ENCODE peak calls at places on chromosomes 2 and 18, in ten cellular contexts. O is psoas muscle, R is uterus, Q is neural progenitor cell, S is transverse colon, X is fibroblast of lung, M is stomach, E is left ventricle myocardium inferior, T is pancreas, Y is ovary. W is an unnamed sample. For H3K36me3, the result is how much of the 10 kb centered on the place peaks cover.

GRCh38 chr18:79466591-79466990 is 70.9 kb downstream of the NFATC1 start:
- DNase-seq in R (no peak), X (no peak), M (no peak), E (no peak), S (peak), Q (no peak), T (no peak), O (no peak), Y (no peak), W (no peak)

GRCh38 chr2:15243762-15244161 is 317.4 kb downstream of the NBAS start:
- DNase-seq in X (peak), O (no peak), T (no peak), S (no peak), M (no peak), Q (no peak), Y (no peak), E (no peak), R (no peak), W (peak)

GRCh38 chr2:8475349-8476045 is 206.4 kb upstream of the ID2 start:
- DNase-seq in T (no peak), O (no peak), Q (peak), X (no peak), E (no peak), M (no peak), R (no peak), S (no peak), Y (no peak), W (peak)

GRCh38 chr2:219480004-219480403 is 18.7 kb upstream of the GMPPA start:
- DNase-seq in Q (no peak), T (peak), Y (no peak), E (no peak), S (no peak), R (no peak), X (no peak), O (no peak), M (no peak), W (no peak)

GRCh38 chr2:155748126-155748525 is 584.4 kb downstream of the NR4A2 start:
- DNase-seq in T (no peak), M (no peak), E (no peak), Q (no peak), S (no peak), R (no peak), O (no peak), Y (no peak), X (no peak), W (no peak)

GRCh38 chr2:127217470-127218325 is 2.4 kb downstream of the CYP27C1 start:
- DNase-seq in R (no peak), S (no peak), M (no peak), O (no peak), Y (no peak), Q (no peak), E (no peak), T (no peak), X (peak), W (peak)

GRCh38 chr2:207239754-207240494 is 74.2 kb upstream of the KLF7 start:
- DNase-seq in Y (no peak), E (no peak), O (no peak), S (no peak), X (peak), T (no peak), M (no peak), Q (no peak), R (no peak), W (peak)

GRCh38 chr2:20136149-20136548 is 84.7 kb upstream of the LAPTM4A start:
- DNase-seq in Y (no peak), T (no peak), M (no peak), X (no peak), E (no peak), S (no peak), Q (no peak), O (no peak), R (no peak), W (no peak)

GRCh38 chr2:181683518-181684453 is 3.5 kb upstream of the NEUROD1 start:
- DNase-seq in X (peak), R (no peak), Y (no peak), M (no peak), Q (peak), E (no peak), T (no peak), O (no peak), S (no peak), W (no peak)

GRCh38 chr18:51647346-51647745 is 449.9 kb upstream of the MEX3C start:
- DNase-seq in R (no peak), X (no peak), S (no peak), Y (no peak), Q (no peak), T (no peak), M (no peak), E (no peak), O (no peak), W (peak)

GRCh38 chr2:9337901-9338300 is 85.4 kb downstream of the ITGB1BP1 start:
- DNase-seq in E (no peak), Q (no peak), X (no peak), T (no peak), M (no peak), S (no peak), O (no peak), Y (no peak), R (no peak), W (no peak)

GRCh38 chr2:16607306-16607705 is 58.3 kb downstream of the CYRIA start:
- DNase-seq in Q (no peak), M (no peak), X (no peak), R (no peak), E (no peak), O (no peak), T (no peak), Y (no peak), S (no peak), W (no peak)

GRCh38 chr2:16613475-16613874 is 52.2 kb downstream of the CYRIA start:
- DNase-seq in O (no peak), Q (peak), M (no peak), X (peak), T (no peak), S (no peak), R (no peak), Y (no peak), E (no peak), W (peak)

GRCh38 chr2:16604236-16604635 is 61.4 kb downstream of the CYRIA start:
- DNase-seq in E (no peak), M (no peak), X (no peak), Q (no peak), S (no peak), O (no peak), T (no peak), Y (no peak), R (no peak), W (peak)

GRCh38 chr2:16612490-16612889 is 53.1 kb downstream of the CYRIA start:
- DNase-seq in S (no peak), O (no peak), R (no peak), Q (no peak), T (no peak), Y (no peak), M (no peak), E (no peak), X (no peak), W (no peak)

GRCh38 chr2:16608661-16609643 is 56.7 kb downstream of the CYRIA start:
- DNase-seq in Q (peak), R (peak), S (peak), T (peak), X (peak), E (peak), Y (peak), M (peak), O (peak), W (peak)
- H3K4me3 ChIP-seq in Q (peak), R (peak), S (peak), T (peak), X (peak), E (peak), Y (peak), M (peak), O (peak), W (peak)

GRCh38 chr2:229350928-229351327 is 79.8 kb upstream of the PID1 start:
- DNase-seq in M (no peak), E (no peak), Y (no peak), S (no peak), X (no peak), Q (no peak), T (no peak), R (no peak), O (no peak), W (peak)
- TF ChIP-seq CTCF in M (no peak), E (peak), Y (no peak), S (no peak), X (no peak), Q (no peak), T (no peak), R (no peak), O (no peak), W (peak)

GRCh38 chr2:175935289-175936181 is 66.5 kb downstream of the LNPK start:
- DNase-seq in T (no peak), Q (no peak), O (no peak), R (no peak), X (no peak), M (no peak), Y (no peak), S (no peak), E (no peak), W (no peak)
- H3K36me3 ChIP-seq in T (under half), Q (under half), O (half or more), R (under half), X (under half), M (under half), Y (under half), S (under half), E (half or more), W (under half)

GRCh38 chr18:49301608-49302007 is 158.8 kb downstream of the DYM start:
- DNase-seq in M (no peak), T (no peak), S (no peak), E (no peak), O (no peak), Y (no peak), R (no peak), X (no peak), Q (no peak), W (no peak)

GRCh38 chr18:49304746-49305145 is 155.7 kb downstream of the DYM start:
- DNase-seq in R (no peak), Y (no peak), M (no peak), X (no peak), O (no peak), Q (no peak), S (no peak), T (no peak), E (no peak), W (no peak)

GRCh38 chr18:49303376-49303775 is 157.1 kb downstream of the DYM start:
- DNase-seq in M (no peak), E (no peak), O (no peak), Q (no peak), Y (no peak), R (no peak), T (no peak), X (no peak), S (no peak), W (no peak)

GRCh38 chr18:49300538-49300937 is 159.9 kb downstream of the DYM start:
- DNase-seq in Y (no peak), T (no peak), M (no peak), O (no peak), X (no peak), E (no peak), S (no peak), Q (no peak), R (no peak), W (no peak)

GRCh38 chr18:49305688-49306336 is 154.6 kb downstream of the DYM start:
- DNase-seq in R (no peak), Q (no peak), Y (no peak), E (no peak), O (no peak), M (no peak), S (no peak), X (no peak), T (no peak), W (peak)
- H3K4me3 ChIP-seq in R (no peak), Q (no peak), Y (no peak), E (no peak), O (no peak), M (no peak), S (no peak), X (no peak), T (no peak), W (no peak)

DNA sequence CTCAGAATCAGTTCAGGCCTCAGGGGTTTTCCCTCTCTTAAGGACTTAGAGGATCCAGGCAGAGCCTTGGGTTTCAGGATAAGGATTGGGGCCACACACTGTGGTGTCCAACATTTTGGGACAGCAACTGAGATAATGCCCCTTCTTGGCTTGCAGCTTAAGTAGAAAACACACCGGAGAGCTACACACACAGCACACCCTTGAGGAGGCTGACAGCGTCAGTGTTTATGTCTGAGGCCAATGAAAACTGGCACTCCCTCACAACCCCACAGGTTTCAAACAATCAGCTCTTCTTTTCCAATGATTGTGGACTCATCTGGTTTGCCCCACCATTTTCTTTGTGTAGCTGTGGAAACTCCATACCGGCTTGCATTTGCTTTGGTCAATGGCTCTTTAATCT is 257.7 kb downstream of the CDCA7 start:
- DNase-seq in O (no peak), R (no peak), T (no peak), S (no peak), X (no peak), Q (peak), E (no peak), Y (no peak), M (no peak), W (no peak)
- TF ChIP-seq CTCF in O (no peak), R (no peak), T (no peak), S (no peak), X (no peak), Q (peak), E (no peak), Y (no peak), M (no peak), W (no peak)

GRCh38 chr18:55385770-55386169 is 202.2 kb downstream of the TCF4 start:
- DNase-seq in R (no peak), Y (no peak), X (no peak), Q (no peak), O (no peak), S (no peak), M (no peak), E (no peak), T (no peak), W (no peak)

GRCh38 chr18:55384551-55385275 is 203.3 kb downstream of the TCF4 start:
- DNase-seq in X (peak), S (peak), E (no peak), Q (peak), R (peak), O (no peak), Y (no peak), T (no peak), M (no peak), W (peak)

GRCh38 chr18:55386545-55386944 is 201.4 kb downstream of the TCF4 start:
- DNase-seq in S (no peak), E (no peak), O (no peak), X (no peak), T (no peak), Y (no peak), Q (no peak), R (no peak), M (no peak), W (no peak)

GRCh38 chr18:55382277-55382805 is 205.7 kb downstream of the TCF4 start:
- DNase-seq in Y (no peak), X (no peak), S (no peak), R (no peak), T (no peak), M (no peak), Q (no peak), E (no peak), O (no peak), W (no peak)

DNA sequence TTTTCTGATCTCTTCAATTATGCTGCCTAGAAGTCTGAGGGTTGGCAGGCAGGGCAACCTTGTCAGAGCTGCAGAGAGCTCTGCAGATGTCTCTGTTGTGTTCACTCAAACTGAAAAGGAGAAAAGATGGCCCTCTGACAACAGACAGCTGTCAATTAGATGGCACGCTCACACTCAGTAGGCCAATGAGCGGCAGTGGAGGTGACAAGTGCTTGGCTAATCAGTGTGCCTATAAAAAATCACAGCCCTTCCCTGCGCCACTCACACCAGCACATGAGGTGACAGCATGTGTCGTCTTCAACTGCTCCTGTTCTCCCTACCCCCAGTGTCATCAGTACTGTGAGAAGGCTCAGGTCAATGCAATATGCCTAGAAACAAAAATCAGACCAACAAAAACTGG is 203.9 kb downstream of the TCF4 start:
- DNase-seq in T (no peak), M (no peak), Y (no peak), Q (no peak), R (no peak), O (no peak), X (no peak), S (no peak), E (no peak), W (no peak)
- H3K36me3 ChIP-seq in T (under half), M (under half), Y (under half), Q (under half), R (under half), O (under half), X (under half), S (under half), E (under half), W (under half)

GRCh38 chr2:222707689-222708273 is 36.3 kb downstream of the MOGAT1 start:
- DNase-seq in T (no peak), E (no peak), Q (no peak), M (no peak), X (peak), O (no peak), Y (no peak), S (no peak), R (no peak), W (peak)
- H3K4me3 ChIP-seq in T (no peak), E (no peak), Q (no peak), M (no peak), X (no peak), O (no peak), Y (no peak), S (no peak), R (no peak), W (no peak)

GRCh38 chr2:231489990-231490389 is 25.7 kb upstream of the NCL start:
- DNase-seq in T (no peak), E (peak), M (peak), X (no peak), S (peak), O (no peak), Y (no peak), R (no peak), Q (no peak), W (no peak)
- TF ChIP-seq CTCF in T (no peak), E (peak), M (no peak), X (peak), S (no peak), O (no peak), Y (no peak), R (no peak), Q (peak), W (peak)